ENCODE peak calls at places on chromosomes 7 and 10, in seven cellular contexts. F is WERI-Rb-1; X is bronchial epithelial cell; T is lung; P is hepatocyte; H is cardiac fibroblast; L is CD4-positive, alpha-beta memory T cell. Q is an unnamed sample.

GRCh38 chr7:30459591-30460245 is 18.9 kb downstream of the NOD1 start:
- DNase-seq in F (no peak), X (no peak), T (no peak), P (peak; percentile 87), H (peak; percentile 97), L (no peak), Q (peak; percentile 93)

GRCh38 chr10:113027574-113028392 is 77.7 kb downstream of the TCF7L2 start:
- DNase-seq in F (peak; percentile 68), X (peak; percentile 22), T (no peak), P (no peak), H (peak; percentile 40), L (no peak), Q (no peak)

GRCh38 chr10:60942604-60943269 is 1.2 kb downstream of the RHOBTB1 start:
- DNase-seq in F (peak; percentile 9), X (peak; percentile 14), T (peak; percentile 51), P (peak; percentile 65), H (peak; percentile 47), L (peak; percentile 21), Q (no peak)

GRCh38 chr10:75726522-75727493 is 295.4 kb downstream of the LRMDA start:
- DNase-seq in F (no peak), X (no peak), T (peak; percentile 36), P (no peak), H (no peak), L (no peak), Q (no peak)

GRCh38 chr10:4984971-4985594 is 18.6 kb downstream of the AKR1C2 start:
- DNase-seq in F (no peak), X (no peak), T (no peak), P (no peak), H (peak; percentile 74), L (no peak), Q (no peak)

GRCh38 chr10:129963076-129963830 is 821 bp downstream of the EBF3 start:
- DNase-seq in F (no peak), X (no peak), T (no peak), P (peak; percentile 47), H (peak; percentile 55), L (no peak), Q (no peak)

GRCh38 chr7:131027287-131027773 is 293.3 kb upstream of the KLF14 start:
- DNase-seq in F (no peak), X (peak; percentile 29), T (no peak), P (peak; percentile 38), H (peak; percentile 63), L (peak; percentile 50), Q (no peak)

GRCh38 chr10:88253-88652 is 39.2 kb upstream of the TUBB8 start:
- DNase-seq in F (no peak), X (no peak), T (no peak), P (no peak), H (no peak), L (no peak), Q (no peak)

GRCh38 chr10:70785190-70785589 is at the start of gene TBATA:
- DNase-seq in F (no peak), X (no peak), T (no peak), P (no peak), H (no peak), L (no peak), Q (peak; percentile 2)

GRCh38 chr7:2651336-2651735 is 19.6 kb downstream of the TTYH3 start:
- DNase-seq in F (no peak), X (no peak), T (no peak), P (no peak), H (peak; percentile 38), L (no peak), Q (no peak)

GRCh38 chr7:102286237-102287081 is at the start of gene SH2B2:
- DNase-seq in F (peak; percentile 60), X (peak; percentile 23), T (peak; percentile 73), P (peak; percentile 87), H (peak; percentile 74), L (peak; percentile 50), Q (peak; percentile 96)

GRCh38 chr7:140674899-140675701 is 2.4 kb downstream of the ADCK2 start:
- DNase-seq in F (peak; percentile 59), X (no peak), T (no peak), P (peak; percentile 32), H (peak; percentile 73), L (no peak), Q (no peak)

GRCh38 chr10:108385963-108386362 is 1221.5 kb upstream of the SORCS1 start:
- DNase-seq in F (no peak), X (no peak), T (no peak), P (no peak), H (no peak), L (no peak), Q (no peak)

GRCh38 chr10:67262675-67263074 is 336.8 kb downstream of the LRRTM3 start:
- DNase-seq in F (no peak), X (no peak), T (no peak), P (no peak), H (no peak), L (no peak), Q (no peak)

GRCh38 chr7:99003419-99003818 is 125.1 kb downstream of the TRRAP start:
- DNase-seq in F (no peak), X (no peak), T (no peak), P (no peak), H (no peak), L (no peak), Q (peak; percentile 66)

GRCh38 chr7:24757799-24758275 is 573 bp upstream of the GSDME start:
- DNase-seq in F (peak; percentile 33), X (peak; percentile 63), T (no peak), P (peak; percentile 64), H (peak; percentile 48), L (no peak), Q (peak; percentile 88)

GRCh38 chr7:38195804-38196595 is 18.0 kb downstream of the STARD3NL start:
- DNase-seq in F (no peak), X (peak; percentile 75), T (no peak), P (no peak), H (peak; percentile 36), L (no peak), Q (no peak)

GRCh38 chr7:102044641-102044983 is 227.2 kb downstream of the CUX1 start:
- DNase-seq in F (no peak), X (no peak), T (no peak), P (no peak), H (no peak), L (no peak), Q (no peak)

GRCh38 chr10:86711957-86712708 is 43.8 kb downstream of the LDB3 start:
- DNase-seq in F (peak; percentile 71), X (peak; percentile 4), T (no peak), P (no peak), H (peak; percentile 38), L (no peak), Q (peak; percentile 92)

GRCh38 chr10:100637785-100638184 is 102.0 kb downstream of the HIF1AN start:
- DNase-seq in F (peak; percentile 67), X (no peak), T (no peak), P (peak; percentile 20), H (no peak), L (no peak), Q (no peak)

GRCh38 chr10:6763417-6763816 is 183.3 kb upstream of the PRKCQ start:
- DNase-seq in F (no peak), X (no peak), T (no peak), P (no peak), H (no peak), L (no peak), Q (no peak)

GRCh38 chr7:45000096-45001032 is at the start of gene CCM2:
- DNase-seq in F (no peak), X (no peak), T (peak; percentile 49), P (peak; percentile 63), H (peak; percentile 68), L (no peak), Q (peak; percentile 43)

GRCh38 chr7:46580756-46581155 is 659.7 kb upstream of the IGFBP3 start:
- DNase-seq in F (no peak), X (no peak), T (no peak), P (no peak), H (no peak), L (no peak), Q (no peak)

GRCh38 chr7:77696643-77697534 is 630 bp downstream of the RSBN1L start:
- DNase-seq in F (peak; percentile 75), X (peak; percentile 62), T (peak; percentile 59), P (peak; percentile 74), H (peak; percentile 47), L (peak; percentile 71), Q (peak; percentile 53)

GRCh38 chr7:99789441-99790070 is 5.6 kb upstream of the CYP3A4 start:
- DNase-seq in F (no peak), X (peak; percentile 11), T (no peak), P (no peak), H (no peak), L (no peak), Q (no peak)

GRCh38 chr7:138006106-138006505 is 4.2 kb upstream of the CREB3L2 start:
- DNase-seq in F (no peak), X (no peak), T (no peak), P (no peak), H (no peak), L (no peak), Q (no peak)

GRCh38 chr10:21495002-21495685 is 30.3 kb downstream of the SKIDA1 start:
- DNase-seq in F (no peak), X (peak; percentile 18), T (no peak), P (no peak), H (no peak), L (no peak), Q (no peak)

DNA sequence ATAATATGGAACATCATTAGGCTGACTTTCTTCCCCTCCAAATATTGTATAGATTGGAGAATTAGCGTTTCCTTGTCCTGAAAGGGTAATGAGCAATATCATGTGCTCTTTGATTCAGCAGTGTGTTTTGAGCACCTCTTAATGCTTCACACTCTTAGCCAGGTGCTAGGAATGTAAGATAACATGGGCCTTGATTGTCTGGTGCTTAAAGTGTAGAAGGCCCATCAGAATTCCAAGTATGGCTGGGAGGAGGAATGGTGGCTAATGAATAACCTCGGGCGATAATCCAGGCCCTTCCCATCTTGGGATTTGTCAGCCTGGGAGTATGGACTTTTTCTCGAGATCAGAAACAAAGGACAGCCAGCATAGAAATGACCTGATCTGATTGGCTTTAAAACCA is 8.6 kb downstream of the TSPAN13 start:
- DNase-seq in F (no peak), X (no peak), T (peak; percentile 56), P (peak; percentile 58), H (no peak), L (no peak), Q (no peak)
- H3K4me3 ChIP-seq in F (no peak overlapping the region), X (no peak overlapping the region), T (no peak overlapping the region), P (no peak overlapping the region), H (no peak overlapping the region), L (no peak overlapping the region), Q (no peak overlapping the region)

GRCh38 chr10:30542001-30542861 is 87.3 kb downstream of the LYZL2 start:
- DNase-seq in F (no peak), X (no peak), T (no peak), P (no peak), H (no peak), L (no peak), Q (no peak)
- H3K4me3 ChIP-seq in F (no peak overlapping the region), X (no peak overlapping the region), T (no peak overlapping the region), P (no peak overlapping the region), H (no peak overlapping the region), L (no peak overlapping the region), Q (no peak overlapping the region)

DNA sequence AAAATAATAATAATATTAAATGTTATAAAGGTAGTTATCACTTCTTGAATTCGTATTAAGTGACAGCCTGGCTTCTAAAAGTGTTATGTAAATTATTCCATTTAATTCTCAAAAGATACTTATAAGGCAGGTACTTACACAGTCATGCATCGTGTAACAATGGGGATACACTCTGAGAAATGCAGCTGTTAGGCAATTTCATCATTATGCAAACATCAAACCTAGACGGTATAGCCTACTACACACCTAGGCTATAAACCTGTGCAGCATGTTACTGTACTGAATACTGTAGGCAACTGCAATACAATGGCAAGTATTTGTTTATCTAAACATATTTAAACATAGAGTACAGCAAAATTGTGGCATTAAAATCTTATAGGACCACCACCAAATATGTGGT is 1.5 kb downstream of the IFIT1 start:
- DNase-seq in F (no peak), X (peak; percentile 28), T (no peak), P (no peak), H (no peak), L (no peak), Q (peak; percentile 4)
- H3K4me3 ChIP-seq in F (no peak overlapping the region), X (no peak overlapping the region), T (no peak overlapping the region), P (no peak overlapping the region), H (no peak overlapping the region), L (no peak overlapping the region), Q (no peak overlapping the region)

GRCh38 chr7:18290223-18290622 is 205.3 kb upstream of the HDAC9 start:
- DNase-seq in F (no peak), X (no peak), T (no peak), P (no peak), H (peak; percentile 14), L (peak; percentile 5), Q (no peak)
- H3K4me3 ChIP-seq in F (no peak overlapping the region), X (no peak overlapping the region), T (no peak overlapping the region), P (no peak overlapping the region), H (no peak overlapping the region), L (no peak overlapping the region), Q (no peak overlapping the region)

Q was measured in lower leg skin.